ENCODE peak calls at places on chromosome 21, in five cellular contexts. I, X, U, J and D are unnamed samples.

GRCh38 chr21:30710499-30710898 is 8.1 kb downstream of the KRTAP21-3 start:
- DNase-seq in I (no peak), X (no peak), U (no peak), J (no peak), D (no peak)

GRCh38 chr21:25560151-25560783 is 47.0 kb downstream of the MRPL39 start:
- DNase-seq in I (no peak), X (no peak), U (no peak), J (no peak), D (no peak)

GRCh38 chr21:34889287-34889536 is 159.9 kb downstream of the RUNX1 start:
- DNase-seq in I (no peak), X (peak; percentile 75), U (no peak), J (no peak), D (peak; percentile 50)

GRCh38 chr21:39891111-39891510 is 23.9 kb downstream of the PCP4 start:
- DNase-seq in I (no peak), X (no peak), U (no peak), J (no peak), D (no peak)

GRCh38 chr21:25881524-25882376 is 147.0 kb downstream of the GABPA start:
- DNase-seq in I (no peak), X (peak; percentile 83), U (peak; percentile 67), J (peak; percentile 74), D (peak; percentile 69)

GRCh38 chr21:43712268-43712942 is 6.5 kb upstream of the PDXK start:
- DNase-seq in I (no peak), X (no peak), U (peak; percentile 81), J (peak; percentile 64), D (peak; percentile 89)

GRCh38 chr21:35048183-35048601 is 910 bp downstream of the RUNX1 start:
- DNase-seq in I (no peak), X (no peak), U (no peak), J (peak; percentile 14), D (no peak)

GRCh38 chr21:19607983-19608668 is 1204.5 kb upstream of the TMPRSS15 start:
- DNase-seq in I (no peak), X (no peak), U (no peak), J (peak; percentile 39), D (no peak)

GRCh38 chr21:26140185-26140584 is 30.4 kb downstream of the APP start:
- DNase-seq in I (no peak), X (peak; percentile 75), U (peak; percentile 61), J (no peak), D (peak; percentile 44)

GRCh38 chr21:43312751-43313169 is 114.2 kb downstream of the SIK1 start:
- DNase-seq in I (no peak), X (no peak), U (no peak), J (peak; percentile 43), D (peak; percentile 84)

GRCh38 chr21:21200103-21200938 is 202.1 kb downstream of the NCAM2 start:
- DNase-seq in I (no peak), X (peak; percentile 83), U (no peak), J (peak; percentile 12), D (peak; percentile 27)

GRCh38 chr21:16370176-16370575 is 640.4 kb downstream of the USP25 start:
- DNase-seq in I (no peak), X (no peak), U (no peak), J (no peak), D (no peak)

GRCh38 chr21:16863541-16863940 is 649.3 kb upstream of the CXADR start:
- DNase-seq in I (no peak), X (no peak), U (no peak), J (no peak), D (no peak)

GRCh38 chr21:38349111-38349746 is 92.4 kb downstream of the KCNJ15 start:
- DNase-seq in I (no peak), X (no peak), U (no peak), J (no peak), D (no peak)

GRCh38 chr21:43278359-43278758 is 109.6 kb downstream of the CRYAA start:
- DNase-seq in I (no peak), X (no peak), U (no peak), J (no peak), D (no peak)

GRCh38 chr21:39631842-39632577 is 19.3 kb downstream of the B3GALT5 start:
- DNase-seq in I (no peak), X (no peak), U (no peak), J (no peak), D (no peak)

GRCh38 chr21:34017127-34017961 is 56.0 kb upstream of the MRPS6 start:
- DNase-seq in I (no peak), X (no peak), U (no peak), J (no peak), D (no peak)

GRCh38 chr21:46054447-46054846 is 43.5 kb upstream of the COL6A2 start:
- DNase-seq in I (no peak), X (peak; percentile 74), U (no peak), J (no peak), D (no peak)

GRCh38 chr21:31641416-31641922 is 18.0 kb upstream of the SOD1 start:
- DNase-seq in I (no peak), X (no peak), U (no peak), J (no peak), D (no peak)

GRCh38 chr21:16588433-16588860 is 858.7 kb downstream of the USP25 start:
- DNase-seq in I (no peak), X (peak; percentile 85), U (peak; percentile 58), J (peak; percentile 52), D (peak; percentile 21)

GRCh38 chr21:19853061-19853460 is 1145.1 kb upstream of the NCAM2 start:
- DNase-seq in I (no peak), X (no peak), U (no peak), J (peak; percentile 4), D (no peak)

GRCh38 chr21:35007348-35007747 is 41.8 kb downstream of the RUNX1 start:
- DNase-seq in I (no peak), X (no peak), U (no peak), J (no peak), D (no peak)

DNA sequence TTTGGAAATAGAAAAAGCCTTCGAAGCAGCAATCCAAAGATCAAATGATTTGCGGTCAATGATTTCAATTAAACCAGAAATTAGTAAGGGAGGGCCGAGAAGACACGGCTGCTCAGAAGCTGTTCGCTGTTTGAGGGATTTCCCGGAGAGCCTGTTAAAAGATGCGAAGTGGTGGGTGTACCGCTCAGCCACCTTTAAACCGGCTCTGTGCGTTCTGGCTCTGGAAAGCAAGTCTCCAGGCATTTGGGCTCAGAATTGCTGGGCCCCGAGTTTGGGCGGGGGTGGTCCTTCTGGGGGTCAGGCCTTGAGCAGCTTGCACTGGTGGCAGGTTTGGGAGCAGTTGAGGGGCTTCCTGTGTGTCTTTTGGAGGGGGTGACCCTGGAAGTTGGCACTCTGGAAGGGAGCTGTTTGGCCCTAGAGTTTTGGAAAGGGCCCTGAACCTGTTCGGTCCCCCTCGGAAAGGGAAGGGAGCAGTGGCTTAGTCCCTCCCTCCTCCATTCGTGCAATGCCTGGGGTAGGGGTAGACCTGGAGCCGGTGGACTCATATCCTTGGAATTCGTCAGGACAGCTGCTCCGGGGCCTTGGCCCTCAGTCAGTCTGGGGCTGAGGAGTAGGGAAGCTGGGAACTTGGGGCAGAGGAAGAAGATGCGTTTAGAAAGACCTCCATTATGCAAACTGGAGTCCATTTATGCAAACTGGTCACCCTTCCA is 3.2 kb downstream of the SIM2 start:
- DNase-seq in I (no peak), X (no peak), U (no peak), J (no peak), D (no peak)
- H3K4me3 ChIP-seq in I (peak overlapping the region; percentile 92), X (no peak overlapping the region), U (no peak overlapping the region), J (no peak overlapping the region), D (no peak overlapping the region)

GRCh38 chr21:29335720-29336119 is 37.0 kb downstream of the BACH1 start:
- DNase-seq in I (no peak), X (no peak), U (no peak), J (no peak), D (no peak)
- TF ChIP-seq CTCF in I (no peak), X (no peak), U (no peak), J (no peak), D (no peak)

GRCh38 chr21:41048636-41049035 is 119.3 kb upstream of the BACE2 start:
- DNase-seq in I (no peak), X (no peak), U (no peak), J (no peak), D (no peak)

GRCh38 chr21:41048141-41048540 is 119.8 kb upstream of the BACE2 start:
- DNase-seq in I (no peak), X (no peak), U (no peak), J (no peak), D (no peak)

GRCh38 chr21:41045534-41046268 is 122.3 kb upstream of the BACE2 start:
- DNase-seq in I (no peak), X (no peak), U (no peak), J (peak; percentile 73), D (no peak)

DNA sequence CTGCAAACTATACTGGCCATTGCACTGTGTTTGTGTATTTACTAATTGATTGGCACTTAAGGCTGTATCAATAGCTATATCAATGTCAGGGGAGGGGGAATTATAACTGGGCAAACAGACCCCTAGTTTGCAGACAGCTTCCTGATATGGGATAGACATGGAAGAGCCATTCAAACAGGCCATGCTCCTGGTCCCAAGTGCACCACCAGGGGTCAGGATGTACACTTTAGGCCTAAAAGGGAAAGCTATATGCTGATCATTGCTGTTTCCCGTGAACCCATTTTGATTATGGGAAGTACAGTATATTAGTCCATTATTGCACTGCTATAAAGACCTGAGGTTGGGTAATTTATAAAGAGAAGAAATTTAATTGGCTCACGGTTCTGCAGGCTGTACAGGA is 125.0 kb upstream of the BACE2 start:
- DNase-seq in I (no peak), X (no peak), U (no peak), J (no peak), D (no peak)
- TF ChIP-seq POLR2A in I (no peak), X (no peak), U (no peak), J (no peak), D (no peak)

DNA sequence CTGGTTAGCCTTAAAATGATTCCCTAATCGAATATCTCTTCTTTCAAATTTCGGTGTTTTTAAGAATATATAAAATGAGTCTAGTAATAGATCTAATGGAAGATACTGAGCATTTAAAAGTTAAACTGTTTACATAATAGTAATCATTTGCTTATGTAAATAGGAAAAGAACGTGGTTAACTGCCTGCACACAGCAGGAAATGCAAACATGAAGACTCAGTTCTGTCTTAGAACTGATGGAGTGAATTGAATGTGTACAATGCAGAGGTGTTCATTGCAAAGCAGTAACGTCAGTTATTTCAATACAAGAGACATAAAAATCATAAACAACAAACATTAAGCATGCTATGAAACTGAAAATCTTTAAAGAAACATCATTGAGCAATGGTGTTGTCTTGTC is 359.4 kb upstream of the ADAMTS5 start:
- DNase-seq in I (no peak), X (no peak), U (no peak), J (no peak), D (no peak)
- H3K4me3 ChIP-seq in I (no peak overlapping the region), X (no peak overlapping the region), U (no peak overlapping the region), J (no peak overlapping the region), D (no peak overlapping the region)

DNA sequence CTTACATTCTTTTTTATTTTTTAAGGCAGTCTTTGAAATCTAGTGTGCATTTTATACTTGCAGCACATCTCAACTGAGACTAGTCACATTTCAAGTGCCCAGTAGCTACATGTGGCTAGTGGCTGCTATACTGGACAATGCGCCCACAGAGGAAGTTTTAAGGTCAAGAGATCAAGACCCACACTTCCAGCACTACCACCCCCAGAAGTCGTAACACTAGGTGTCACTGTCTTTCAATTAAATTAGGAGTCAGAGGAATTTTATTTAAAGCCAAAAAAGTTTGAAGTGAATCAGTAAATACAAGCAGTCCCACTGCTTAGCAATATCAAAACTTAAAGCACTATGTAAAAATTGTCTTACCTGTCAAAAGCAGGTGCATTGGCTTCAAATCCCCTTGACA is 39.9 kb downstream of the SYNJ1 start:
- DNase-seq in I (no peak), X (no peak), U (no peak), J (no peak), D (no peak)
- TF ChIP-seq CTCF in I (no peak), X (no peak), U (no peak), J (no peak), D (no peak)